ENCODE peak calls at places on chromosomes 2 and 18, in nine cellular contexts. Q is RWPE1; O is heart right ventricle; Z is cardiac muscle cell; U is activated CD8-positive, alpha-beta T cell treated with anti-CD3 and anti-CD28 coated beads for 36 hours; N is OCI-LY7; Y is fibroblast of villous mesenchyme; R is left lung; V is uterus. P is an unnamed sample.
A peak's percentile ranks its signal among the peaks of the same experiment; 100 is the strongest.

GRCh38 chr2:72891091-72891818 is 4.0 kb downstream of the SPR start:
- DNase-seq in Q (no peak), O (no peak), Z (no peak), U (no peak), N (no peak), Y (no peak), R (no peak), V (no peak), P (no peak)

GRCh38 chr2:85212846-85213245 is 79.7 kb downstream of the TCF7L1 start:
- DNase-seq in Q (no peak), O (no peak), Z (no peak), U (no peak), N (no peak), Y (no peak), R (no peak), V (no peak), P (no peak)

GRCh38 chr18:56115072-56116038 is 523.0 kb downstream of the TXNL1 start:
- DNase-seq in Q (no peak), O (no peak), Z (no peak), U (no peak), N (no peak), Y (no peak), R (no peak), V (no peak), P (no peak)

GRCh38 chr18:67650661-67651060 is 134.1 kb upstream of the DSEL start:
- DNase-seq in Q (no peak), O (no peak), Z (no peak), U (no peak), N (no peak), Y (no peak), R (no peak), V (no peak), P (no peak)

GRCh38 chr18:45521151-45521550 is 94.1 kb upstream of the SLC14A2 start:
- DNase-seq in Q (no peak), O (no peak), Z (no peak), U (no peak), N (no peak), Y (peak; percentile 49), R (no peak), V (no peak), P (no peak)

GRCh38 chr2:159285929-159286708 is at the start of gene WDSUB1:
- DNase-seq in Q (peak; percentile 49), O (peak; percentile 69), Z (peak; percentile 79), U (peak; percentile 65), N (no peak), Y (peak; percentile 76), R (peak; percentile 77), V (peak; percentile 69), P (peak; percentile 78)

GRCh38 chr2:216274194-216274593 is 98.1 kb downstream of the MARCHF4 start:
- DNase-seq in Q (no peak), O (no peak), Z (no peak), U (no peak), N (no peak), Y (no peak), R (no peak), V (no peak), P (no peak)

GRCh38 chr2:119488245-119489182 is 35.8 kb downstream of the SCTR start:
- DNase-seq in Q (no peak), O (no peak), Z (no peak), U (no peak), N (no peak), Y (no peak), R (no peak), V (no peak), P (no peak)

GRCh38 chr18:37742436-37742835 is 176.8 kb upstream of the CELF4 start:
- DNase-seq in Q (no peak), O (no peak), Z (no peak), U (no peak), N (no peak), Y (no peak), R (no peak), V (no peak), P (no peak)

GRCh38 chr2:142734770-142735169 is 142.7 kb upstream of the KYNU start:
- DNase-seq in Q (no peak), O (no peak), Z (no peak), U (no peak), N (no peak), Y (no peak), R (no peak), V (no peak), P (no peak)

GRCh38 chr2:203623616-203624015 is 82.8 kb upstream of the CD28 start:
- DNase-seq in Q (no peak), O (no peak), Z (no peak), U (no peak), N (no peak), Y (peak; percentile 58), R (no peak), V (no peak), P (no peak)

GRCh38 chr2:120858764-120859525 is 123.3 kb downstream of the GLI2 start:
- DNase-seq in Q (no peak), O (no peak), Z (no peak), U (no peak), N (no peak), Y (no peak), R (no peak), V (no peak), P (peak; percentile 32)

GRCh38 chr18:9404565-9405060 is 70.0 kb downstream of the TWSG1 start:
- DNase-seq in Q (no peak), O (peak; percentile 11), Z (no peak), U (peak; percentile 55), N (no peak), Y (peak; percentile 74), R (no peak), V (no peak), P (no peak)

GRCh38 chr2:236166781-236167296 is 1.3 kb downstream of the GBX2 start:
- DNase-seq in Q (no peak), O (no peak), Z (no peak), U (no peak), N (no peak), Y (no peak), R (no peak), V (no peak), P (no peak)

GRCh38 chr18:57077786-57078552 is 68.9 kb upstream of the BOD1L2 start:
- DNase-seq in Q (no peak), O (no peak), Z (no peak), U (peak; percentile 90), N (peak; percentile 85), Y (no peak), R (no peak), V (no peak), P (no peak)

GRCh38 chr2:46657042-46657504 is 177.7 kb downstream of the TMEM247 start:
- DNase-seq in Q (peak; percentile 39), O (no peak), Z (peak; percentile 12), U (no peak), N (peak; percentile 48), Y (peak; percentile 85), R (no peak), V (peak; percentile 72), P (no peak)

GRCh38 chr18:55861266-55861665 is 273.3 kb upstream of the TCF4 start:
- DNase-seq in Q (no peak), O (no peak), Z (no peak), U (no peak), N (no peak), Y (peak; percentile 55), R (no peak), V (no peak), P (no peak)

GRCh38 chr2:46296216-46296839 is 879 bp upstream of the EPAS1 start:
- DNase-seq in Q (peak; percentile 57), O (peak; percentile 63), Z (no peak), U (peak; percentile 28), N (no peak), Y (no peak), R (peak; percentile 79), V (peak; percentile 49), P (peak; percentile 7)

GRCh38 chr2:44342854-44343253 is 18.4 kb downstream of the PREPL start:
- DNase-seq in Q (peak; percentile 6), O (no peak), Z (no peak), U (peak; percentile 36), N (peak; percentile 44), Y (peak; percentile 28), R (no peak), V (no peak), P (no peak)
- TF ChIP-seq CTCF in Q (peak; percentile 26), O (no peak), Z (peak; percentile 19), U (peak; percentile 49), N (peak; percentile 77), Y (peak; percentile 37), R (no peak), V (no peak), P (peak; percentile 25)

GRCh38 chr2:147824625-147825024 is 20.2 kb upstream of the ACVR2A start:
- DNase-seq in Q (no peak), O (no peak), Z (no peak), U (no peak), N (no peak), Y (no peak), R (no peak), V (no peak), P (no peak)
- TF ChIP-seq CTCF in Q (no peak), O (no peak), Z (no peak), U (no peak), N (no peak), Y (no peak), R (no peak), V (no peak), P (no peak)

DNA sequence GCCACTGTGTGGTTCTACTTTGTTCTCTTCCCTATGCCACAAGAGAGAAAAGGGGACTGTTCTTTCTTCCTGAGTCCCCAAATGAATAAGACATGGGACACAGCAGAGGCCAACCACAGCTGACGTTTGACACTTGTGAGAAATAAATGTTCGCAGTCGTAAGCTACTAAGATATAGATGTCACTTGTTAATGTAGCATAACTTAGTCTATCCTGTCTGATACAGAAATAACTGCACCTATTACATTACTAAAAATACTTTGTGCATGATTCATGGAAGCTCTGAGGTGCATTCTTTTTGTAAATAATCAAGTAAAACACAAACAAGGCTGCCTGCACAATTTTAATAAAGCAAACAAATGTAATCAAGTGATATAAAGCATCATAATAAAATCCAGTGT is 148.8 kb downstream of the NBAS start:
- DNase-seq in Q (no peak), O (no peak), Z (no peak), U (no peak), N (no peak), Y (no peak), R (no peak), V (no peak), P (no peak)
- TF ChIP-seq CTCF in Q (no peak), O (no peak), Z (no peak), U (no peak), N (no peak), Y (no peak), R (no peak), V (no peak), P (no peak)

GRCh38 chr2:80501874-80502624 is 197.5 kb upstream of the LRRTM1 start:
- DNase-seq in Q (no peak), O (no peak), Z (no peak), U (no peak), N (no peak), Y (no peak), R (no peak), V (no peak), P (no peak)

GRCh38 chr2:80496770-80497169 is 192.2 kb upstream of the LRRTM1 start:
- DNase-seq in Q (peak; percentile 75), O (no peak), Z (no peak), U (no peak), N (no peak), Y (peak; percentile 51), R (no peak), V (no peak), P (no peak)

DNA sequence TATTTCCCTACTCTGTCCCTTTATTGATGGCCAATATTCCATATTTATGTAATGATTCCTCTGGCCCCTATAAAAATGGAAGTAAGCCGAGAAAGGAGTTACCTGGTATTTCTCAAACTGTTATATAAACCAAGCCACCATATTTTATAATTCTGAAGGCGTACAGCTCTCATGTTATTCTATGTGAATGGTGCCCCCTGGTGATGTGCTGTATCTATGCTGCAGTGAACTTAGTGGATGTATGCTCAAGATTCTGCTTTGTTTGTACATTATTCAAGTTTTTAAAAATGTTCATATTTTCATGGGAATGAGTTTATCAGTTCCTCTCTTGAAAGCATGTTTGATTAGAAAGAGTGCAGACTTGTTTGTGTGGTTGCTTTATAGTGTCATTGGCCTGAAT is 194.5 kb upstream of the LRRTM1 start:
- DNase-seq in Q (peak; percentile 29), O (peak; percentile 51), Z (peak; percentile 75), U (peak; percentile 2), N (peak; percentile 13), Y (peak; percentile 57), R (no peak), V (no peak), P (peak; percentile 48)
- TF ChIP-seq CTCF in Q (peak; percentile 42), O (peak; percentile 66), Z (peak; percentile 70), U (no peak), N (peak; percentile 65), Y (peak; percentile 73), R (peak; percentile 45), V (peak; percentile 9), P (peak; percentile 82)

P was measured in dorsolateral prefrontal cortex.